ENCODE peak calls at places on chromosomes 4 and X, in six cellular contexts. One of them, this sample, is unnamed.
A peak's percentile ranks its signal among the peaks of the same experiment; 100 is the strongest.

GRCh38 chrX:113548308-113549015 is 707.8 kb upstream of the AMOT start:
- DNase-seq in HCT116: no peak
- DNase-seq in IMR-90: no peak
- DNase-seq in endodermal cell: peak; percentile 87
- DNase-seq in mammary epithelial cell: no peak
- DNase-seq in uterus: no peak
- DNase-seq in this sample: no peak

GRCh38 chr4:79607979-79608378 is 200.0 kb upstream of the GK2 start:
- DNase-seq in HCT116: no peak
- DNase-seq in IMR-90: no peak
- DNase-seq in endodermal cell: no peak
- DNase-seq in mammary epithelial cell: no peak
- DNase-seq in uterus: no peak
- DNase-seq in this sample: no peak

GRCh38 chr4:110886856-110887255 is 264.0 kb upstream of the PITX2 start:
- DNase-seq in HCT116: no peak
- DNase-seq in IMR-90: no peak
- DNase-seq in endodermal cell: no peak
- DNase-seq in mammary epithelial cell: no peak
- DNase-seq in uterus: no peak
- DNase-seq in this sample: no peak

GRCh38 chr4:67288964-67289363 is 256.3 kb downstream of the CENPC start:
- DNase-seq in HCT116: no peak
- DNase-seq in IMR-90: no peak
- DNase-seq in endodermal cell: peak; percentile 80
- DNase-seq in mammary epithelial cell: no peak
- DNase-seq in uterus: no peak
- DNase-seq in this sample: peak; percentile 0

GRCh38 chr4:121696140-121696640 is 590 bp downstream of the ANXA5 start:
- DNase-seq in HCT116: no peak
- DNase-seq in IMR-90: peak; percentile 85
- DNase-seq in endodermal cell: no peak
- DNase-seq in mammary epithelial cell: peak; percentile 82
- DNase-seq in uterus: peak; percentile 82
- DNase-seq in this sample: peak; percentile 86

GRCh38 chr4:76589402-76589801 is 154.4 kb downstream of the SHROOM3 start:
- DNase-seq in HCT116: no peak
- DNase-seq in IMR-90: peak; percentile 57
- DNase-seq in endodermal cell: peak; percentile 65
- DNase-seq in mammary epithelial cell: peak; percentile 38
- DNase-seq in uterus: no peak
- DNase-seq in this sample: no peak

GRCh38 chr4:23084559-23085248 is 392.0 kb downstream of the GBA3 start:
- DNase-seq in HCT116: no peak
- DNase-seq in IMR-90: no peak
- DNase-seq in endodermal cell: no peak
- DNase-seq in mammary epithelial cell: no peak
- DNase-seq in uterus: no peak
- DNase-seq in this sample: peak; percentile 1

GRCh38 chrX:9885150-9885549 is 82.0 kb upstream of the CLDN34 start:
- DNase-seq in HCT116: peak; percentile 16
- DNase-seq in IMR-90: peak; percentile 71
- DNase-seq in endodermal cell: peak; percentile 87
- DNase-seq in mammary epithelial cell: no peak
- DNase-seq in uterus: no peak
- DNase-seq in this sample: peak; percentile 59

DNA sequence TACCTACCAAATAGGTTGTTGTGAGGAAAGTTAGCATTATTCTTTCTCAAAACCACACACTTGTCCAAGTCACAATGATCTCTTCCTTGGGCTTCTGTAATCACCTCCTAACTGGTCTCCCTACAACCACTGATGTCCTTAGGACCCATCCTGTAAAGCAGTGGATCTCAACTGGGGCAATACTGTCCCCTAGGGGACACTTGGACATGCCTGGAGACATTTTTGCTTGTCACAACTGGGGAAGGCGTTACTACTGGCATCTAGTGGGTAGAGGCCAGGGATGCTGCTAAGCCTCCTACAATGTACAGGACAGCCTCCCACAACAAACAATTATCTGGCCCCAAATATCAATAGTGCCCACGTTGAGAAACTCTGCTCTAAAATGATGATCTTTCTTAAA is 118.7 kb upstream of the AP1S2 start:
- DNase-seq in HCT116: peak; percentile 21
- DNase-seq in IMR-90: peak; percentile 19
- DNase-seq in endodermal cell: peak; percentile 88
- DNase-seq in mammary epithelial cell: peak; percentile 48
- DNase-seq in uterus: no peak
- DNase-seq in this sample: peak; percentile 54
- TF ChIP-seq CTCF in HCT116: peak; percentile 79
- TF ChIP-seq CTCF in IMR-90: peak; percentile 31
- TF ChIP-seq CTCF in endodermal cell: peak; percentile 83
- TF ChIP-seq CTCF in mammary epithelial cell: peak; percentile 76
- TF ChIP-seq CTCF in uterus: no peak
- TF ChIP-seq CTCF in this sample: peak; percentile 55

GRCh38 chrX:71052721-71053120 is 15.4 kb downstream of the SNX12 start:
- DNase-seq in HCT116: no peak
- DNase-seq in IMR-90: no peak
- DNase-seq in endodermal cell: no peak
- DNase-seq in mammary epithelial cell: no peak
- DNase-seq in uterus: no peak
- DNase-seq in this sample: no peak
- H3K4me3 ChIP-seq in HCT116: no peak overlapping the region
- H3K4me3 ChIP-seq in IMR-90: no peak overlapping the region
- H3K4me3 ChIP-seq in endodermal cell: no peak overlapping the region
- H3K4me3 ChIP-seq in mammary epithelial cell: no peak overlapping the region
- H3K4me3 ChIP-seq in uterus: no peak overlapping the region
- H3K4me3 ChIP-seq in this sample: no peak overlapping the region

DNA sequence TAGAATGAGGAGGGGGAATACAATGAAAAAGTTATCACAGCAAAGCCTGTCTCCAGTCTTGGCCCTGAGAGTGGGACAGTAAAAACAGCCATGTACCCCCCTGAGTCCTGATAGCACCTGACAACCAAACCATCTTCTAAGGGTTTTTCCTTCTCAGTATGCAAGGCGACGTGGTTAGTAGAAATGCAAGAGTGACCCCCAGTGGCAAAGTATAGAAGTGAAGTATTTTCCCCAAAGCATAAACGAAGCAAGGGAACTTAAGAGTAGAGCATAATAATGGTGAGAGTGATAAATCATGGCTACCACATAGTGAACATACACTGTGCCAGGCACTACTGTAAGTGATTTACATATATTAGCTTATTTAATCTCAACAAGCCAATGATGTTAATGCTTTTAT is 52.8 kb downstream of the FAM47C start:
- DNase-seq in HCT116: peak; percentile 26
- DNase-seq in IMR-90: peak; percentile 41
- DNase-seq in endodermal cell: peak; percentile 66
- DNase-seq in mammary epithelial cell: peak; percentile 46
- DNase-seq in uterus: no peak
- DNase-seq in this sample: peak; percentile 46
- TF ChIP-seq CTCF in HCT116: peak; percentile 18
- TF ChIP-seq CTCF in IMR-90: peak; percentile 49
- TF ChIP-seq CTCF in endodermal cell: peak; percentile 75
- TF ChIP-seq CTCF in mammary epithelial cell: peak; percentile 71
- TF ChIP-seq CTCF in uterus: no peak
- TF ChIP-seq CTCF in this sample: peak; percentile 63

GRCh38 chr4:145497199-145498149 is 15.8 kb downstream of the SMAD1 start:
- DNase-seq in HCT116: no peak
- DNase-seq in IMR-90: no peak
- DNase-seq in endodermal cell: no peak
- DNase-seq in mammary epithelial cell: no peak
- DNase-seq in uterus: no peak
- DNase-seq in this sample: no peak
- H3K4me3 ChIP-seq in HCT116: no peak overlapping the region
- H3K4me3 ChIP-seq in IMR-90: no peak overlapping the region
- H3K4me3 ChIP-seq in endodermal cell: no peak overlapping the region
- H3K4me3 ChIP-seq in mammary epithelial cell: no peak overlapping the region
- H3K4me3 ChIP-seq in uterus: no peak overlapping the region
- H3K4me3 ChIP-seq in this sample: no peak overlapping the region

GRCh38 chrX:153650959-153651358 is 4.0 kb downstream of the DUSP9 start:
- DNase-seq in HCT116: no peak
- DNase-seq in IMR-90: no peak
- DNase-seq in endodermal cell: peak; percentile 23
- DNase-seq in mammary epithelial cell: no peak
- DNase-seq in uterus: no peak
- DNase-seq in this sample: no peak

GRCh38 chrX:153648358-153649177 is 1.6 kb downstream of the DUSP9 start:
- DNase-seq in HCT116: no peak
- DNase-seq in IMR-90: no peak
- DNase-seq in endodermal cell: peak; percentile 29
- DNase-seq in mammary epithelial cell: no peak
- DNase-seq in uterus: no peak
- DNase-seq in this sample: no peak

GRCh38 chrX:153649915-153650782 is 3.1 kb downstream of the DUSP9 start:
- DNase-seq in HCT116: no peak
- DNase-seq in IMR-90: no peak
- DNase-seq in endodermal cell: peak; percentile 45
- DNase-seq in mammary epithelial cell: no peak
- DNase-seq in uterus: no peak
- DNase-seq in this sample: no peak

GRCh38 chrX:153647461-153648357 is 706 bp downstream of the DUSP9 start:
- DNase-seq in HCT116: no peak
- DNase-seq in IMR-90: no peak
- DNase-seq in endodermal cell: peak; percentile 47
- DNase-seq in mammary epithelial cell: no peak
- DNase-seq in uterus: peak; percentile 11
- DNase-seq in this sample: no peak

GRCh38 chrX:153649178-153649914 is 2.3 kb downstream of the DUSP9 start:
- DNase-seq in HCT116: no peak
- DNase-seq in IMR-90: no peak
- DNase-seq in endodermal cell: peak; percentile 86
- DNase-seq in mammary epithelial cell: no peak
- DNase-seq in uterus: peak; percentile 10
- DNase-seq in this sample: no peak
- TF ChIP-seq CTCF in HCT116: no peak
- TF ChIP-seq CTCF in IMR-90: peak; percentile 20
- TF ChIP-seq CTCF in endodermal cell: peak; percentile 74
- TF ChIP-seq CTCF in mammary epithelial cell: peak; percentile 47
- TF ChIP-seq CTCF in uterus: no peak
- TF ChIP-seq CTCF in this sample: no peak

GRCh38 chr4:102503831-102504786 is 3.0 kb downstream of the NFKB1 start:
- DNase-seq in HCT116: no peak
- DNase-seq in IMR-90: no peak
- DNase-seq in endodermal cell: no peak
- DNase-seq in mammary epithelial cell: no peak
- DNase-seq in uterus: no peak
- DNase-seq in this sample: no peak
- H3K4me3 ChIP-seq in HCT116: no peak overlapping the region
- H3K4me3 ChIP-seq in IMR-90: no peak overlapping the region
- H3K4me3 ChIP-seq in endodermal cell: no peak overlapping the region
- H3K4me3 ChIP-seq in mammary epithelial cell: peak overlapping the region; percentile 18
- H3K4me3 ChIP-seq in uterus: no peak overlapping the region
- H3K4me3 ChIP-seq in this sample: no peak overlapping the region

GRCh38 chrX:31423575-31424284 is 351.9 kb upstream of the FTHL17 start:
- DNase-seq in HCT116: no peak
- DNase-seq in IMR-90: peak; percentile 62
- DNase-seq in endodermal cell: peak; percentile 65
- DNase-seq in mammary epithelial cell: peak; percentile 20
- DNase-seq in uterus: no peak
- DNase-seq in this sample: peak; percentile 58
- TF ChIP-seq CTCF in HCT116: no peak
- TF ChIP-seq CTCF in IMR-90: peak; percentile 50
- TF ChIP-seq CTCF in endodermal cell: peak; percentile 74
- TF ChIP-seq CTCF in mammary epithelial cell: peak; percentile 54
- TF ChIP-seq CTCF in uterus: no peak
- TF ChIP-seq CTCF in this sample: peak; percentile 52

This sample was measured in fibroblast of mammary gland.